ENCODE peak calls at places on chromosomes 7 and 10, in four cellular contexts. J is H1, A is mammary epithelial cell, Q is GM23248. W is an unnamed sample. For H3K36me3, the result is how much of the 10 kb centered on the place peaks cover.

GRCh38 chr7:79063019-79063698 is 390.3 kb downstream of the MAGI2 start:
- DNase-seq in J (no peak), A (no peak), Q (peak), W (no peak)

GRCh38 chr10:77279207-77279606 is 358.4 kb downstream of the KCNMA1 start:
- DNase-seq in Q (peak), J (no peak), A (peak), W (no peak)

GRCh38 chr10:117535045-117535751 is 7.3 kb upstream of the EMX2 start:
- DNase-seq in A (no peak), J (no peak), Q (peak), W (no peak)

GRCh38 chr10:867807-868206 is 63.7 kb downstream of the LARP4B start:
- DNase-seq in Q (no peak), J (no peak), A (no peak), W (no peak)

GRCh38 chr10:123781956-123782500 is 109.6 kb downstream of the CPXM2 start:
- DNase-seq in J (no peak), Q (no peak), A (peak), W (no peak)

GRCh38 chr7:83936056-83936703 is 258.4 kb downstream of the SEMA3A start:
- DNase-seq in Q (peak), J (peak), A (peak), W (no peak)

GRCh38 chr10:131777921-131778320 is 122.9 kb upstream of the PPP2R2D start:
- DNase-seq in A (no peak), J (no peak), Q (no peak), W (no peak)

GRCh38 chr7:25774675-25775074 is 377.3 kb upstream of the NFE2L3 start:
- DNase-seq in J (no peak), A (no peak), Q (no peak), W (no peak)

GRCh38 chr7:139753079-139753692 is 24.6 kb downstream of the HIPK2 start:
- DNase-seq in J (no peak), Q (no peak), A (no peak), W (no peak)

GRCh38 chr10:37381271-37381670 is 255.9 kb downstream of the ANKRD30A start:
- DNase-seq in J (no peak), Q (no peak), A (no peak), W (no peak)

GRCh38 chr7:93374345-93374940 is 142.3 kb downstream of the VPS50 start:
- DNase-seq in J (no peak), A (peak), Q (peak), W (no peak)

GRCh38 chr10:36380538-36380937 is 738.4 kb upstream of the FZD8 start:
- DNase-seq in J (no peak), Q (no peak), A (no peak), W (no peak)

GRCh38 chr7:128939075-128939860 is 1.5 kb downstream of the IRF5 start:
- DNase-seq in Q (no peak), J (no peak), A (no peak), W (no peak)

GRCh38 chr10:84026821-84027257 is 112.5 kb upstream of the GHITM start:
- DNase-seq in Q (peak), A (no peak), J (no peak), W (no peak)

GRCh38 chr10:92640110-92640509 is 47.2 kb downstream of the KIF11 start:
- DNase-seq in Q (peak), J (no peak), A (peak), W (no peak)

GRCh38 chr10:120108941-120109340 is 216.4 kb downstream of the SEC23IP start:
- DNase-seq in A (no peak), Q (no peak), J (no peak), W (no peak)

GRCh38 chr10:79322616-79323566 is 24.4 kb upstream of the PPIF start:
- DNase-seq in A (peak), J (no peak), Q (peak), W (no peak)

GRCh38 chr10:60794953-60795352 is 16.7 kb downstream of the CDK1 start:
- DNase-seq in Q (no peak), A (no peak), J (no peak), W (no peak)

GRCh38 chr7:92375013-92375412 is 72.3 kb upstream of the GATAD1 start:
- DNase-seq in A (no peak), J (no peak), Q (peak), W (no peak)

GRCh38 chr10:7407368-7408002 is 3.3 kb downstream of the SFMBT2 start:
- DNase-seq in Q (peak), J (no peak), A (no peak), W (no peak)

GRCh38 chr10:122460891-122461293 is 461 bp upstream of the HTRA1 start:
- DNase-seq in J (no peak), A (no peak), Q (peak), W (no peak)

GRCh38 chr10:96236090-96236478 is 35.3 kb downstream of the BLNK start:
- DNase-seq in Q (no peak), A (no peak), J (no peak), W (no peak)

GRCh38 chr7:29894238-29894637 is 87.9 kb downstream of the WIPF3 start:
- DNase-seq in J (no peak), A (no peak), Q (no peak), W (no peak)

GRCh38 chr7:112132123-112132694 is 74.0 kb downstream of the DOCK4 start:
- DNase-seq in Q (no peak), J (no peak), A (no peak), W (no peak)

GRCh38 chr10:77016278-77016815 is 621.3 kb downstream of the KCNMA1 start:
- DNase-seq in J (no peak), Q (peak), A (no peak), W (no peak)

GRCh38 chr7:89104748-89105685 is 309.5 kb upstream of the TEX47 start:
- DNase-seq in J (no peak), Q (peak), A (no peak), W (no peak)

GRCh38 chr7:135981958-135982646 is 4.9 kb upstream of the MTPN start:
- DNase-seq in A (no peak), Q (no peak), J (no peak), W (no peak)

GRCh38 chr7:40348126-40348728 is 213.4 kb downstream of the SUGCT start:
- DNase-seq in A (no peak), Q (no peak), J (no peak), W (no peak)

GRCh38 chr10:21191512-21191911 is 294.4 kb upstream of the NEBL start:
- DNase-seq in J (no peak), Q (no peak), A (peak), W (no peak)

GRCh38 chr7:19215421-19215820 is 70.2 kb upstream of the FERD3L start:
- DNase-seq in A (peak), Q (peak), J (no peak), W (no peak)

GRCh38 chr10:124151466-124152095 is 58.2 kb upstream of the CHST15 start:
- DNase-seq in A (no peak), Q (no peak), J (no peak), W (no peak)

GRCh38 chr7:160958-161725 is 31.2 kb upstream of the FAM20C start:
- DNase-seq in Q (no peak), A (no peak), J (no peak), W (no peak)

GRCh38 chr7:142357953-142358520 is 100.2 kb upstream of the PRSS58 start:
- DNase-seq in A (peak), Q (peak), J (no peak), W (no peak)

GRCh38 chr10:26931223-26931622 is 70.5 kb upstream of the ABI1 start:
- DNase-seq in A (no peak), Q (no peak), J (no peak), W (no peak)

GRCh38 chr10:123380491-123381085 is 226.4 kb downstream of the BUB3 start:
- DNase-seq in Q (peak), J (no peak), A (peak), W (no peak)

GRCh38 chr7:140475747-140476333 is 3.5 kb downstream of the MKRN1 start:
- DNase-seq in J (no peak), A (peak), Q (peak), W (no peak)

GRCh38 chr7:107210400-107210799 is 41.6 kb downstream of the HBP1 start:
- DNase-seq in A (no peak), Q (no peak), J (no peak), W (no peak)

GRCh38 chr7:127667751-127668530 is 15.9 kb downstream of the SND1 start:
- DNase-seq in J (no peak), A (peak), Q (peak), W (no peak)

GRCh38 chr10:126661841-126662520 is 8.5 kb downstream of the C10orf90 start:
- DNase-seq in J (no peak), A (no peak), Q (peak), W (no peak)

GRCh38 chr7:138512092-138512858 is 52.2 kb downstream of the TRIM24 start:
- DNase-seq in J (no peak), A (no peak), Q (no peak), W (no peak)

GRCh38 chr7:138515001-138515528 is 55.0 kb downstream of the TRIM24 start:
- DNase-seq in Q (no peak), A (no peak), J (no peak), W (no peak)

GRCh38 chr7:138513344-138513871 is 53.3 kb downstream of the TRIM24 start:
- DNase-seq in Q (no peak), A (no peak), J (no peak), W (no peak)

GRCh38 chr7:138512885-138513284 is 52.8 kb downstream of the TRIM24 start:
- DNase-seq in A (no peak), J (no peak), Q (no peak), W (no peak)

DNA sequence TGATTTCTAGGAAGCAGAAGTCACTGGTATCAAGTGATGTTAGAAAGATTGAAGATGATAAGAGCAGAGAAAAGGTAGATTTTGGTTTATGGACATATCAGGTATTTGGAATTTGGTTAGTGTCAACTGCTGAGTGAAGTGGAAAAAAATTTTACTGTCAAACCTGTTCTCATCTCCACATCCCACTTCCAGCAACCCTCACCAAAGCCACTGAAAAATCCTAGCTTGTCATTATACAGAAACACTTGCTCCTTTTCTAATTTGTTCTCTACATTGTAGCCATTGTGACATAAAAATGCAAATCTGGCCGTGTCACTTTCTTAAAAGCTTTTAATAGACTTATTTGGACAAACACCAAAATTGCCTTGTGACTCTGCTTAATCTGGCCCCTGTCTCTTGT is 54.0 kb downstream of the TRIM24 start:
- DNase-seq in Q (no peak), J (no peak), A (no peak), W (no peak)
- H3K4me2 ChIP-seq in Q (no peak), J (no peak), A (no peak), W (no peak)

GRCh38 chr10:129320340-129320739 is 146.7 kb upstream of the MGMT start:
- DNase-seq in J (no peak), A (no peak), Q (no peak), W (no peak)
- H2AFZ ChIP-seq in J (no peak), A (no peak), Q (no peak), W (no peak)

GRCh38 chr10:86914734-86915133 is 42.7 kb downstream of the MMRN2 start:
- DNase-seq in Q (no peak), A (no peak), J (no peak), W (no peak)
- H3K36me3 ChIP-seq in Q (under half), A (under half), J (under half), W (under half)

DNA sequence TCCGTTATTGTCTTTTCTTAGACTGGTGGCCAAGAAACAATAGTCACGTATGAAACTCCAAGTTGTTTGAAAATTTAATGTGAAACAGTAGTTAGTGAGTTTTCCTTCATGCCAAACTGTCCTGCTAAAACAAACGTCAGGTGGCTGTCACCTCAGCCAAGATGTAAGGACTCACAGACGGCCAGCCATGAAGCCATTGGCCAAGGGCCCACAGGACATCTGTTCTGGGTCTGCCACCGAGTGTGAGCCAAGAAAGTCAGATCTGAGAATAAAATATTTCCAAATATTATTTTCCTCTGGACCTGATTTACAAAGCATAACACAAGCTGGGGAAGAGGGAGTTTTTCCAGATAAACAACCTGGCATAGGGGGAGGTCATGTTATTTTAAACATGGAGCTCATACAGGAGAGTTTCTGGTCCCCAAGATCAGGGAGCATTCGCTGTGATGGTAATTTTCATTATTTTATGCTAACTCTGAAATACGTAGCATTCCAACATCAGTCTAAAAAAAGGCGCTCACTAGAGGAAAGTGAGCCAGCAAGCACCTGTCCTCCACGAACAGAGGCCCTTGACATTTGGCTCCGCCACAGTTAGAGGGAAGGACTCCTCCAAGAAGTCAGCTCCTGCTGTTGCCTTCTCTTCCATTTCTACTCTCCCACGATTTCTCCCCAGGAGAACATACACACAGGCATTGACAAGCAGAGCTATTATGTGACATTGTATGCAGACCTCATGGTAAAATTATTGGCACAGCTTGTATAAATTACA is 38.9 kb upstream of the LANCL2 start:
- DNase-seq in Q (no peak), A (no peak), J (no peak), W (no peak)
- H3K4me2 ChIP-seq in Q (no peak), A (no peak), J (no peak), W (no peak)

GRCh38 chr7:155300641-155301452 is 3.2 kb downstream of the INSIG1 start:
- DNase-seq in Q (no peak), J (no peak), A (no peak), W (no peak)
- H2AFZ ChIP-seq in Q (peak), J (no peak), A (no peak), W (no peak)

DNA sequence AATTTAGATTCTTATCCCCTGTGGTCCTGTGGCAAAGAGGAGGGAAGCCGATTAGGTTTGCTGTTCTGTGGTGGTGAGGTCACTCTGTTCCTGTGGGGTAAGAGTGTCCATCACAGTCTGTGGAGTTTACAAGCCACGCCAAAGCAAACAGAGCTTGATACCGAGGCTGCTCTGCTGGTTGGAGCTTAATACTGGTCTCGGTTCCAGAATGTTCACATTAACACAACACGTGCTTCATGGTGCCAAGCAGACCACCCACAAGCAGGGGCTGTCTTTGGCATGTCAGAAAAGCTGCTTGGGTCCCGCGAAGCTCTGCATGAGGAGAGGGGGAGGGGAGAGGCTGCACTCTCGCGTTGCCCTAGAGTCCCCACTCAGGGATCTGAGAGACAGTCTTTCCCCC is 47.5 kb downstream of the DNAJB6 start:
- DNase-seq in J (no peak), A (no peak), Q (no peak), W (no peak)
- H3K36me3 ChIP-seq in J (under half), A (under half), Q (half or more), W (under half)

DNA sequence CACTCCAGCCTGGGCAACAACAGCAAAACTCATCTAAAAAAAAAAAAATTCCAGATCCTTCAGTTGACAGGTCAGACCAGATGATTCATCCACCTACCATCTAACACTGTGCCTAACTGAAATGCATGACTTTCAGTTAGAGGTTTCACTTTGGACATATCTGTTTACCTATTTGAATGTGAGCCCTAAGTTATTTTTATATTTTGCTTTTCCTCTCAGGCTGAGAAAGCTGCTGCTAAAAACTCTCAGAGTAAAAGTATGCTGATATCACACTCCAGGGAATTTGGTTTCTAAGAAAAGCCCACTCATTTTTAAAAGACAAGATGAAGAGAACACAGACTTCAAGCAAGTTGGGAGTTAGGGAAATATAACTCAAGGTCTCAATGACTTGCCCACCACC is 126.0 kb downstream of the SGMS1 start:
- DNase-seq in Q (peak), J (no peak), A (peak), W (no peak)
- H3K4me2 ChIP-seq in Q (peak), J (no peak), A (peak), W (peak)

DNA sequence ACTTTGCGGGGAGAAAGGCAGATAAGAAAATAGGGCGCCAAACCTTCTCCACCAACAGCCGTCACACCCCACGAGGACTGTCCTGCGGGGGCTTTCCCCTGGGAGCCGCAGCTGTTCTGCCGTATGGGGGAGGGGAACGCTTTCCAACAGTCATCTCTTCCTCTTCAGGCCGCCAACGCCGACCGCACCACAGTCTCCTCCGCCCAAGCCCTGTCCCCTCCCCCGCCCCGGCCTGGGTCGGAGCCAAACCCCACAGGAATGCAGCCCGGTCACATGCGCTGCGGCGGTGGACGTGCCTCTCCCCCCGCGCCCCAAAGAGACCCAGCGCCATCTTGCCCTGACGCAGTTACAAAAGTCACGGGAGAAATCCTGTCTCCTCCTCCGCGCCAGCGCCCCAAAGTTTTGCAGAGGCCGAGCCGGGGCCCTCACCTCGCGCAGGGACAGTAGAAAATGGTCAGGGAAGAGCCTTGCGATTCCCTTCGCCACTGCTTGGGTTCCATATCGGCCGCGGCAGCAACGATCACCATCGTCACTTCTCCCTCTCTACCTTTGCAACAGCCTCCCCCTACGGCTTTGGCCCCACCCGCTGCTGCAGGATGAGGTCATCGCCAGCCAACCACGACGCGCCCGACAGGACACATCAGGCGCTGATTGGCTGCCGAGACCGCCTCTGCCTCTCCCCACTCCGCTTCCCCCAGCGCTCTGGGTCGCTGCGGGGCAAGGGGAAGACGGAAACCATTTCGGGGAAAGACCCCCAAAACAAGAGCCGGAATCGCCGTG is 1.3 kb upstream of the KMT2E start:
- DNase-seq in J (peak), Q (peak), A (peak), W (peak)
- H2AFZ ChIP-seq in J (peak), Q (no peak), A (peak), W (no peak)

W was measured in keratinocyte.